ENCODE peak calls at places on chromosomes 12 and 14, in nine cellular contexts. Q is WTC11; L is activated CD8-positive, alpha-beta T cell treated with anti-CD3 and anti-CD28 coated beads for 36 hours; O is gastrocnemius medialis; X is astrocyte of the cerebellum; W is foreskin keratinocyte; J is sigmoid colon; N is astrocyte of the spinal cord; G is fibroblast of lung. H is an unnamed sample.

GRCh38 chr12:106358410-106359241 is 1.1 kb downstream of the POLR3B start:
- DNase-seq in Q (no peak), L (no peak), O (peak; percentile 43), X (no peak), W (no peak), J (no peak), N (no peak), G (peak; percentile 77), H (no peak)

GRCh38 chr14:100898935-100899840 is 4.3 kb downstream of the RTL1 start:
- DNase-seq in Q (peak; percentile 6), L (no peak), O (no peak), X (no peak), W (no peak), J (peak; percentile 64), N (no peak), G (no peak), H (no peak)

GRCh38 chr14:31270196-31270772 is 62.7 kb upstream of the HECTD1 start:
- DNase-seq in Q (peak; percentile 52), L (peak; percentile 44), O (no peak), X (no peak), W (no peak), J (no peak), N (no peak), G (no peak), H (no peak)

GRCh38 chr12:1935700-1936378 is 17.4 kb upstream of the CACNA2D4 start:
- DNase-seq in Q (no peak), L (no peak), O (no peak), X (no peak), W (no peak), J (peak; percentile 57), N (no peak), G (no peak), H (no peak)

GRCh38 chr14:100294213-100294962 is 11.9 kb downstream of the SLC25A29 start:
- DNase-seq in Q (peak; percentile 3), L (no peak), O (no peak), X (no peak), W (no peak), J (no peak), N (no peak), G (no peak), H (no peak)

GRCh38 chr12:82425241-82425640 is 66.9 kb downstream of the METTL25 start:
- DNase-seq in Q (no peak), L (no peak), O (no peak), X (peak; percentile 80), W (peak; percentile 42), J (no peak), N (peak; percentile 81), G (peak; percentile 27), H (no peak)

GRCh38 chr12:24127919-24128721 is 178.7 kb upstream of the SOX5 start:
- DNase-seq in Q (no peak), L (no peak), O (no peak), X (no peak), W (no peak), J (no peak), N (no peak), G (no peak), H (peak; percentile 31)

GRCh38 chr12:29242921-29243431 is 93.9 kb downstream of the FAR2 start:
- DNase-seq in Q (no peak), L (no peak), O (no peak), X (no peak), W (no peak), J (no peak), N (no peak), G (no peak), H (no peak)

GRCh38 chr14:96091149-96091693 is 52.1 kb downstream of the C14orf132 start:
- DNase-seq in Q (no peak), L (no peak), O (no peak), X (no peak), W (no peak), J (no peak), N (no peak), G (no peak), H (no peak)

GRCh38 chr14:99633913-99634312 is 11.0 kb upstream of the HHIPL1 start:
- DNase-seq in Q (no peak), L (no peak), O (no peak), X (no peak), W (no peak), J (no peak), N (no peak), G (no peak), H (no peak)

GRCh38 chr14:35909675-35910074 is 83.5 kb downstream of the BRMS1L start:
- DNase-seq in Q (no peak), L (no peak), O (no peak), X (no peak), W (no peak), J (no peak), N (no peak), G (no peak), H (no peak)

GRCh38 chr12:113838896-113839295 is 127.2 kb downstream of the RBM19 start:
- DNase-seq in Q (no peak), L (no peak), O (no peak), X (no peak), W (no peak), J (no peak), N (no peak), G (no peak), H (no peak)

GRCh38 chr12:132524405-132524804 is 34.5 kb downstream of the FBRSL1 start:
- DNase-seq in Q (no peak), L (no peak), O (no peak), X (no peak), W (peak; percentile 89), J (no peak), N (peak; percentile 38), G (peak; percentile 17), H (no peak)

DNA sequence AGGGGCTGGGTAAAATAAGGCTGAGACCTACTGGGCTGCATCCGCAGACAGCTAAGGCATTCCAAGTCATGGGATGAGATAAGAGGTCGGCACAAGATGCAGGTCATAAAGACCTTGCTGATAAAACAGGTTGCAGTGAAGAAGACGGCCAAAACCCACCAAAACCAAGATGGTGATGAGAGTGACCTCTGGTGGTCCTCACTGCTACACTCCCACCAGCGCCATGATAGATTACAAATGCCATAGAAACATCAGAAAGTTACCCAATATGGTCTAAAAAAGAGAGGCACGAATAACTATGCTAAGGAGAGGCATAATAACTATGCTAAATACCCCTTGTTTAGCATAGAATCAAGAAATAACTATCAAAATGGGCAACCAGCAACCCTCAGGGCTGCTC is 46.2 kb upstream of the MAP3K9 start:
- DNase-seq in Q (no peak), L (no peak), O (no peak), X (no peak), W (no peak), J (no peak), N (no peak), G (no peak), H (no peak)
- TF ChIP-seq CTCF in Q (no peak), L (no peak), O (no peak), X (no peak), W (no peak), J (no peak), N (no peak), G (no peak), H (no peak)

GRCh38 chr14:102708494-102708893 is 68.8 kb upstream of the TRAF3 start:
- DNase-seq in Q (no peak), L (no peak), O (no peak), X (no peak), W (no peak), J (no peak), N (no peak), G (no peak), H (peak; percentile 70)
- TF ChIP-seq CTCF in Q (no peak), L (no peak), O (no peak), X (no peak), W (no peak), J (no peak), N (no peak), G (no peak), H (no peak)

GRCh38 chr12:94147377-94147990 is 893 bp upstream of the PLXNC1 start:
- DNase-seq in Q (no peak), L (peak; percentile 16), O (no peak), X (no peak), W (no peak), J (no peak), N (no peak), G (no peak), H (no peak)

GRCh38 chr12:94146166-94146565 is 2.2 kb upstream of the PLXNC1 start:
- DNase-seq in Q (no peak), L (no peak), O (no peak), X (no peak), W (no peak), J (no peak), N (no peak), G (no peak), H (no peak)

GRCh38 chr12:94143444-94143843 is 4.9 kb upstream of the PLXNC1 start:
- DNase-seq in Q (no peak), L (no peak), O (no peak), X (no peak), W (no peak), J (no peak), N (no peak), G (no peak), H (no peak)

GRCh38 chr12:94147991-94148840 is at the start of gene PLXNC1:
- DNase-seq in Q (peak; percentile 60), L (peak; percentile 79), O (no peak), X (no peak), W (no peak), J (no peak), N (peak; percentile 27), G (peak; percentile 44), H (peak; percentile 82)

DNA sequence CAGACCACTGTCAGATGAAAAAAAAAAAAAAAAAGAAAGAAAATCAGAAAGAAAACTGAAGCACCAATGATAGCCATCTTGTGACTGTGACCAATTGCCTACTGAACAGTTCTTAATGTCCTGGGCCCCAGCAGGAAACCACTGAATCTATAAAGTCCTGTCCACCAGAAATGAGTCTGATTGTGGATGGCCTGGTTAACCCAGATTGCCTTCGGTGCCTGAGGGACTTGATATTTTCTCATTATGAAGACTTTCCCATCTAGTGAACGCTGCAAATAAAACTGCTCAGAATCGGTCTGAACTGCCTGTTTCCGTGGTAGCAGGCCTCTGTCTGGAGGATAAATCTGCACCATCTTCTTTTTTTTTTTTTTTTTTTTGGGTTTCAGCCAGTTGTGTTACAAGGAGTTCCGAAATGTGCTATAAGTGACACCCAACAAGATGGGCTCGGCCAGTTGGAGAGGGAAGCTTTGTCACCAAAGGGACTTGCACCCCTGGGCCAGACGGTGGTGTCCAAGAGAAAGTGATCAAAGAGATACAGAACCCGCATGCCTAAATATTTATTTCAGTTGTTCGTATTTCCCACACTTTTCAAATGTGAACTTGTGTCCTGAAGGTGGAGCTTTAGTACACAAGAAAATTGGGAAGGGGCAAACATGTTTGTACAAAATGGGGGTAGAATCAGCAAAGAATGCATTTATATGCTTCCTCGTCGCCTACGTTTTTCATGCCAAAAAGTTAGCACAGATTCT is 3.0 kb upstream of the PLXNC1 start:
- DNase-seq in Q (no peak), L (no peak), O (no peak), X (peak; percentile 28), W (no peak), J (no peak), N (peak; percentile 59), G (peak; percentile 80), H (no peak)
- TF ChIP-seq CTCF in Q (no peak), L (peak; percentile 29), O (no peak), X (peak; percentile 38), W (peak; percentile 43), J (no peak), N (peak; percentile 34), G (peak; percentile 43), H (peak; percentile 50)

DNA sequence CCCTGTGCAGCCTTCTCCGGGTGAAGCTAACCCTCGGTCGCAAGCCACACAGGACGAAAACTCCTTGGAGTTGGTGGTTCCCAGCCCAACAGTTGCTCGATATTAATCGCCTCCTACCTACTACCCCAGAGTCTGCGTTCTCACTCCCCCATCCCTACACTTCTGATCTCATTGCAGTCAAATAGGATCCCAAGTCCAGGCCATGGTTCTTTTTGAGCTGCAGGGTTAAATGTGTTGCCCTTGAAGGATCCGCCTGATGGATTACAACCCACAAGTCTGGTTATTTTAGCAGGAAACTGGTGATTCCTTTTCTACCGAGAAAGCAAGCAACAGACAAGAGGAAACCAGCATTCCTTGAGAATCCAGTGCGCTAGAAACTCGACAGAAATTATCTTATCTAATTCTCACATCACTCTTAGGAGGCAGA is 755 bp upstream of the NIN start:
- DNase-seq in Q (no peak), L (no peak), O (no peak), X (no peak), W (no peak), J (no peak), N (peak; percentile 13), G (no peak), H (no peak)
- TF ChIP-seq CTCF in Q (no peak), L (no peak), O (no peak), X (no peak), W (no peak), J (no peak), N (no peak), G (no peak), H (no peak)